ENCODE peak calls at places on chromosome 16, in ten cellular contexts. F, R, H, U, J, W, C, B, E and A are unnamed samples.

GRCh38 chr16:85381738-85382592 is 231.2 kb upstream of the GSE1 start:
- DNase-seq in F (no peak), R (no peak), H (no peak), U (no peak), J (peak; percentile 53), W (peak; percentile 57), C (no peak), B (no peak), E (peak; percentile 27), A (peak; percentile 78)

GRCh38 chr16:88905563-88905962 is 39.1 kb upstream of the PABPN1L start:
- DNase-seq in F (no peak), R (no peak), H (no peak), U (no peak), J (no peak), W (no peak), C (no peak), B (no peak), E (no peak), A (no peak)

GRCh38 chr16:89031715-89032659 is 55.0 kb upstream of the CBFA2T3 start:
- DNase-seq in F (no peak), R (no peak), H (no peak), U (peak; percentile 28), J (no peak), W (no peak), C (peak; percentile 12), B (no peak), E (no peak), A (peak; percentile 52)

GRCh38 chr16:50742521-50743150 is 750 bp downstream of the CYLD start:
- DNase-seq in F (no peak), R (peak; percentile 27), H (peak; percentile 30), U (peak; percentile 29), J (peak; percentile 43), W (peak; percentile 76), C (peak; percentile 27), B (no peak), E (peak; percentile 69), A (peak; percentile 37)

GRCh38 chr16:50096791-50097190 is 31.0 kb downstream of the HEATR3 start:
- DNase-seq in F (no peak), R (no peak), H (peak; percentile 29), U (no peak), J (peak; percentile 63), W (no peak), C (no peak), B (no peak), E (peak; percentile 79), A (no peak)

GRCh38 chr16:53817812-53818211 is 113.9 kb downstream of the FTO start:
- DNase-seq in F (no peak), R (no peak), H (no peak), U (no peak), J (peak; percentile 44), W (no peak), C (no peak), B (no peak), E (peak; percentile 60), A (no peak)

GRCh38 chr16:50310308-50311133 is 44.2 kb downstream of the ADCY7 start:
- DNase-seq in F (peak; percentile 54), R (no peak), H (no peak), U (no peak), J (no peak), W (no peak), C (no peak), B (no peak), E (no peak), A (peak; percentile 56)

GRCh38 chr16:84013787-84014569 is 28.6 kb downstream of the SLC38A8 start:
- DNase-seq in F (no peak), R (peak; percentile 93), H (peak; percentile 98), U (no peak), J (peak; percentile 2), W (peak; percentile 86), C (no peak), B (no peak), E (peak; percentile 29), A (no peak)

GRCh38 chr16:57102888-57103879 is 10.8 kb downstream of the CPNE2 start:
- DNase-seq in F (no peak), R (no peak), H (no peak), U (no peak), J (no peak), W (no peak), C (no peak), B (no peak), E (no peak), A (no peak)

GRCh38 chr16:78925071-78925714 is 675.3 kb downstream of the MAF start:
- DNase-seq in F (no peak), R (peak; percentile 13), H (no peak), U (peak; percentile 19), J (no peak), W (no peak), C (peak; percentile 26), B (no peak), E (no peak), A (no peak)

GRCh38 chr16:51391798-51392511 is 240.9 kb upstream of the SALL1 start:
- DNase-seq in F (no peak), R (no peak), H (no peak), U (no peak), J (no peak), W (peak; percentile 36), C (no peak), B (no peak), E (no peak), A (no peak)

DNA sequence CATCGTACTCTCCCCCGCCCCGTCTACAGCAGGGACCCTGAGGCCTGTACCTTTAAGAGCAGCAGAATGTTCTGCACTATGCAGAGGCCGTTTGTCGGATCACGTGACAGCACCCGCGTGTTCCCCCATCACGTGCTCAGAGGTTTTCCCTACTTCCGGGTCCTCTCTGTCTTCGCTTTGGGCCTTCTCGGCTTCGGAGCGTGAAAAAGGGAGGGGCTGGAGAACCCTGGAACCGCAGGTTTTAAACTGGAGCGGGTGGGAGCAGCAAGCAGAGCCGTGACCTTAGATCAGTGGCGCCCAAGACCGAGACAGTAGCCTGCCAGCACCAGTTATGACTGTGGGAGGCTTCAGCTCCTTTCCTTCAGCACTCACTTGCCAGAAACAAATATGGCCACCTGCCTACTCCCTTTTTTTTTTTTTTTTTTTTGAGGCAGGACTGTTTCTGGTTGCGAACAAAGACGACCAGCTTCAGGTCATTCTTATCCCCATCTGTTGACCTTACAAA is at the start of gene CLN3:
- DNase-seq in F (peak; percentile 96), R (peak; percentile 95), H (peak; percentile 91), U (peak; percentile 91), J (peak; percentile 94), W (peak; percentile 93), C (peak; percentile 91), B (peak; percentile 73), E (peak; percentile 96), A (peak; percentile 95)
- H3K4me1 ChIP-seq in F (no peaks in the 10 kb centered on the region), R (peaks cover 4% of the 10 kb centered on the region), H (peaks cover 7% of the 10 kb centered on the region), U (peaks cover 13% of the 10 kb centered on the region), J (no peaks in the 10 kb centered on the region), W (no peaks in the 10 kb centered on the region), C (no peaks in the 10 kb centered on the region), B (peaks cover 14% of the 10 kb centered on the region), E (no peaks in the 10 kb centered on the region), A (no peaks in the 10 kb centered on the region)

DNA sequence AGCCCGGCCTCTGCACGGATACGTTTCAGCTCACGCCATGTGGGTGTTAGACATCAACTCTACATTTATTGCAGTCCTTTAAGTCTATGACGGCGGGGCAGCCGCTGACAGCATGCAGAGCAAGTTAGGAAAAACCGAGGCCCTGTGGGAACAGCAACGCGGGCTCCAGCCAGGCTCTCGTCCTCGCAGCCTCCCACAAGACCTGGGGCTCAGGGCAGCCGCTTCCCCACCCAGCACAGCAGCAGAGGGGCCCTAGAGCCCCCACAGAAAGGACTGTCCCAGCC is 3.7 kb upstream of the MRPS34 start:
- DNase-seq in F (no peak), R (no peak), H (no peak), U (no peak), J (no peak), W (no peak), C (no peak), B (no peak), E (no peak), A (no peak)
- H3K4me3 ChIP-seq in F (no peak overlapping the region), R (no peak overlapping the region), H (no peak overlapping the region), U (no peak overlapping the region), J (no peak overlapping the region), W (no peak overlapping the region), C (no peak overlapping the region), B (no peak overlapping the region), E (no peak overlapping the region), A (no peak overlapping the region)

GRCh38 chr16:4319454-4319853 is 3.6 kb downstream of the GLIS2 start:
- DNase-seq in F (no peak), R (no peak), H (peak; percentile 40), U (no peak), J (no peak), W (peak; percentile 70), C (peak; percentile 53), B (no peak), E (peak; percentile 50), A (peak; percentile 78)
- H3K4me1 ChIP-seq in F (no peaks in the 10 kb centered on the region), R (peaks cover 89% of the 10 kb centered on the region), H (peaks cover 67% of the 10 kb centered on the region), U (peaks cover 92% of the 10 kb centered on the region), J (peaks cover 32% of the 10 kb centered on the region), W (peaks cover 17% of the 10 kb centered on the region), C (peaks cover 5% of the 10 kb centered on the region), B (peaks cover 78% of the 10 kb centered on the region), E (peaks cover 57% of the 10 kb centered on the region), A (peaks cover 28% of the 10 kb centered on the region)

GRCh38 chr16:30094541-30095165 is 1.4 kb downstream of the YPEL3 start:
- DNase-seq in F (no peak), R (no peak), H (no peak), U (no peak), J (no peak), W (peak; percentile 79), C (no peak), B (no peak), E (no peak), A (peak; percentile 73)

GRCh38 chr16:30096862-30097563 is 1.0 kb upstream of the YPEL3 start:
- DNase-seq in F (no peak), R (no peak), H (peak; percentile 15), U (no peak), J (no peak), W (peak; percentile 16), C (no peak), B (no peak), E (no peak), A (no peak)

GRCh38 chr16:30095166-30096078 is 591 bp downstream of the YPEL3 start:
- DNase-seq in F (no peak), R (peak; percentile 47), H (no peak), U (no peak), J (no peak), W (peak; percentile 80), C (no peak), B (no peak), E (no peak), A (no peak)

GRCh38 chr16:30092373-30093010 is 768 bp upstream of the TBX6 start:
- DNase-seq in F (peak; percentile 92), R (peak; percentile 58), H (no peak), U (peak; percentile 75), J (peak; percentile 27), W (peak; percentile 81), C (peak; percentile 83), B (no peak), E (peak; percentile 61), A (peak; percentile 93)

DNA sequence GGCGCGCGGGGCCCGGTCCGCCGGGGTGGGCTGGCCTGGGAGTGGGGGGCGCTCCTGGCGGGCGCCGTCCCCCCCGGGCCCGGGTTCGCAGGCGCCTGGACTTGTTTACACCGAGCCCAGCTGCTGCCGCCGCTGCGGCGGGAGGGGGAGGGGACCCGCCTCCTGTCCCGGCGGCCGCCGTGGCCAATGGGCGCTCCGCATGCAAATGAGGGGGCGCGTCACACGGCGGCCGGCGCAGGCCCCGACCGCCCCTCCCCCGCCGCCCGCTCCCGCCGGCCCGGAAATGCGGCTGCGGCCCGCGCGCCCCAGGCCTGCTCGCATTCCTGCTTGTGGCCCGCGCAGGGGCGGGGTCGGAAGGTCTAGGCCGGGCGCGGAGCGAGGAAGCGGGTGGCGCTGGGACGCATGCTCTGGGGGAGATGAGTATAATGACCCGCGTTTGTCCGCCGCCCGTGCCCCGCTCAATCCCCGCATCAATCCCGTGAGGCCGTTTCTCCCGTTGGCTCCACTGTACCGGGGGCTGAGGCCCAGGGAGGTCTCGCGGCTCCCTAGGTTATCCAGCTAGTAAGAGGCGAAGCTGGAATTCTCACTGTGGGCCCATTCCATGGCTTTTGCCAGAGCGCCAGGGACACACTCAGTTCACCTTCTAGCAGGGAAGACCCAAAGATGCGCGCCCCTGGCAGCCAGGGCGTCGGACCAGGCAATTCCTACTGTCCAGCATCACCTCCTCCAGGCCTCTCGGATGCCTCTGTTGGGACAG is at the start of gene YPEL3:
- DNase-seq in F (peak; percentile 93), R (peak; percentile 96), H (peak; percentile 80), U (peak; percentile 95), J (peak; percentile 86), W (peak; percentile 98), C (peak; percentile 94), B (peak; percentile 48), E (peak; percentile 95), A (peak; percentile 95)
- H3K4me3 ChIP-seq in F (peak within 1 kb of the TSS; percentile 68), R (peak within 1 kb of the TSS; percentile 53), H (peak within 1 kb of the TSS; percentile 34), U (peak within 1 kb of the TSS; percentile 88), J (peak within 1 kb of the TSS; percentile 54), W (peak within 1 kb of the TSS; percentile 66), C (peak within 1 kb of the TSS; percentile 93), B (peak within 1 kb of the TSS; percentile 88), E (peak within 1 kb of the TSS; percentile 83), A (peak within 1 kb of the TSS; percentile 85)